ENCODE peak calls at places on chromosomes 1 and 21, in four cellular contexts. N is WTC11, Q is K562, C is HepG2. U is an unnamed sample.

GRCh38 chr21:41294548-41295231 is 21.9 kb upstream of the FAM3B start:
- DNase-seq in Q (no peak), C (no peak), N (no peak), U (no peak)

GRCh38 chr1:29516063-29516820 is 279.9 kb downstream of the PTPRU start:
- DNase-seq in Q (no peak), C (no peak), N (peak), U (no peak)

GRCh38 chr1:17538428-17539130 is 919 bp upstream of the ARHGEF10L start:
- DNase-seq in N (peak), Q (no peak), C (peak), U (no peak)

GRCh38 chr1:10818262-10819197 is 22.1 kb upstream of the CASZ1 start:
- DNase-seq in N (no peak), C (no peak), Q (no peak), U (no peak)

GRCh38 chr1:164673584-164674214 is 114.7 kb downstream of the PBX1 start:
- DNase-seq in N (peak), Q (peak), C (peak), U (no peak)

GRCh38 chr1:84691139-84691783 is 1.0 kb upstream of the SSX2IP start:
- DNase-seq in C (no peak), N (no peak), Q (no peak), U (no peak)

GRCh38 chr21:45300786-45301520 is 13.3 kb upstream of the POFUT2 start:
- DNase-seq in Q (no peak), C (no peak), N (no peak), U (no peak)

GRCh38 chr1:170307426-170307825 is 161.7 kb downstream of the NTMT2 start:
- DNase-seq in Q (no peak), N (no peak), C (no peak), U (no peak)

GRCh38 chr1:213327318-213327667 is 276.3 kb downstream of the RPS6KC1 start:
- DNase-seq in C (no peak), N (no peak), Q (no peak), U (no peak)

GRCh38 chr1:108200627-108201106 is 524 bp upstream of the SLC25A24 start:
- DNase-seq in C (peak), Q (peak), N (no peak), U (no peak)

GRCh38 chr1:91564888-91565700 is 64.4 kb downstream of the CDC7 start:
- DNase-seq in N (no peak), C (no peak), Q (no peak), U (no peak)

GRCh38 chr1:243883551-243883950 is 33.5 kb upstream of the AKT3 start:
- DNase-seq in C (no peak), Q (no peak), N (no peak), U (no peak)

GRCh38 chr1:53485478-53486394 is 26.5 kb downstream of the DMRTB1 start:
- DNase-seq in N (peak), C (peak), Q (peak), U (no peak)

GRCh38 chr1:998051-998821 is 1.7 kb downstream of the HES4 start:
- DNase-seq in N (peak), Q (no peak), C (no peak), U (no peak)

GRCh38 chr1:36174716-36175115 is 18.8 kb downstream of the MAP7D1 start:
- DNase-seq in Q (no peak), N (no peak), C (no peak), U (no peak)

GRCh38 chr1:12565966-12566352 is 52.1 kb downstream of the DHRS3 start:
- DNase-seq in C (no peak), N (no peak), Q (no peak), U (no peak)

GRCh38 chr1:199641531-199641930 is 386.0 kb upstream of the NR5A2 start:
- DNase-seq in N (no peak), C (no peak), Q (no peak), U (no peak)

GRCh38 chr1:110258734-110259133 is 48.6 kb downstream of the KCNC4 start:
- DNase-seq in C (no peak), N (no peak), Q (no peak), U (no peak)

GRCh38 chr1:71307451-71307850 is 226.6 kb upstream of the ZRANB2 start:
- DNase-seq in N (no peak), Q (no peak), C (no peak), U (no peak)

GRCh38 chr1:102578806-102579205 is 529.5 kb downstream of the COL11A1 start:
- DNase-seq in C (no peak), Q (no peak), N (no peak), U (no peak)

GRCh38 chr1:234525156-234525774 is 46.3 kb upstream of the TARBP1 start:
- DNase-seq in C (no peak), N (no peak), Q (no peak), U (no peak)

GRCh38 chr21:40243676-40244075 is 376.4 kb downstream of the PCP4 start:
- DNase-seq in N (no peak), Q (no peak), C (no peak), U (no peak)

GRCh38 chr1:27522148-27522859 is 32.3 kb upstream of the WASF2 start:
- DNase-seq in C (peak), Q (no peak), N (no peak), U (no peak)

GRCh38 chr1:185358957-185359356 is 41.9 kb upstream of the IVNS1ABP start:
- DNase-seq in N (no peak), C (no peak), Q (no peak), U (no peak)

GRCh38 chr21:26909972-26910371 is 56.9 kb downstream of the ADAMTS5 start:
- DNase-seq in C (no peak), N (peak), Q (no peak), U (no peak)

GRCh38 chr1:229855999-229856650 is 210.9 kb upstream of the GALNT2 start:
- DNase-seq in Q (no peak), N (no peak), C (no peak), U (peak)

GRCh38 chr1:30450818-30451233 is 272.6 kb downstream of the MATN1 start:
- DNase-seq in C (no peak), N (no peak), Q (no peak), U (no peak)

GRCh38 chr1:23692308-23692871 is 784 bp downstream of the RPL11 start:
- DNase-seq in C (no peak), N (no peak), Q (no peak), U (no peak)

GRCh38 chr1:16006552-16007485 is 2.8 kb downstream of the SRARP start:
- DNase-seq in Q (peak), C (peak), N (no peak), U (peak)
- TF ChIP-seq CREM in Q (no peak), C (no peak), N (no peak), U (no peak)

GRCh38 chr1:59779949-59780348 is 34.8 kb upstream of the HOOK1 start:
- DNase-seq in Q (peak), C (peak), N (peak), U (no peak)

GRCh38 chr1:59775480-59775879 is 39.3 kb upstream of the HOOK1 start:
- DNase-seq in C (no peak), N (no peak), Q (no peak), U (no peak)

GRCh38 chr1:59771361-59771760 is 43.4 kb upstream of the HOOK1 start:
- DNase-seq in N (no peak), C (no peak), Q (no peak), U (no peak)

DNA sequence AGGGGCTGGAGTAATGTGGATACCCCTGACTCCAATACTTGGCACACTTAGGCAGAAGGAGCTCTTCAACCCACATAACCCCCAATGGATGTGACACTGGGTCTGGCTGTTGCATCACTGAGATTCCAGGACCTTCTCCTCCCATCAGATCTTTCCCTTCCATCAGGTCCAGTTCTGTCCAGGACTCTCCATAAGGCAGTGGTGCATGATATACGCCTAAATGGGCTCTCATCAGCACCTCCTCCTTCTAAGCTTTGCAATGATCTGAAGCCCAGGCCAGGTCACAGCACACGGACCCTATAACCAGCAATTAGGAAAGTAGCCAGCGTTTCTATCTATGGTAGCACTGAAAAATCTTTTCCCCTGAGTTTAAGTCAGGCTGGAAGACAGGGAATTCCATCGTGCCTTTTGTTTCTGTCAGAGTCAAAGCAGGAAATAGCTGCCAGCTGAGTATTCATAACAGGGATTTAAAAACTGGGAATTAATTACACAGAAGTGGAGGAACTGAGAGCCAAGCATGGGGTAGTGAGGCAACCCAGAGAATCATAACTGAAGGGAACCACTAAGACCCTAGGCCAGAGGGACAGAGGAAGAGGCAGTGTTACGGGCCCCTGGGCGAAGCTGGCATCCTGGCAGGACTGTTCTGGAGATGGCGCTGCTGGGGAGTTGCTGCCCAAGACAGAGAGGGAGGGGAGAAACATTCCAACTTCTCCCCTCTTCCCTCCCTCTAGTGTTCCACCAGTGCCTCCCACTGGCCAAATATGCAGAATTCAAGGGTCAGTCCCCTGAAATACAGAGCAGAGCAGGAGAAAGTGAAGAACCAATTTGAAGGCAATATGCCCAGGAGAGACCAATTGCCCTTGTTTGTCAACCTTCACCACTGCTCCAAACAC is 37.5 kb upstream of the HOOK1 start:
- DNase-seq in Q (no peak), N (peak), C (no peak), U (no peak)
- TF ChIP-seq CREM in Q (no peak), N (no peak), C (no peak), U (no peak)

GRCh38 chr1:117812868-117813511 is 116.4 kb downstream of the GDAP2 start:
- DNase-seq in Q (no peak), N (no peak), C (peak), U (no peak)

GRCh38 chr1:117815105-117815812 is 114.2 kb downstream of the GDAP2 start:
- DNase-seq in N (no peak), Q (no peak), C (no peak), U (no peak)

GRCh38 chr1:117810553-117810952 is 118.9 kb downstream of the GDAP2 start:
- DNase-seq in N (no peak), Q (peak), C (no peak), U (no peak)

GRCh38 chr1:117809764-117810163 is 119.7 kb downstream of the GDAP2 start:
- DNase-seq in C (no peak), Q (no peak), N (no peak), U (no peak)
- TF ChIP-seq CREM in C (no peak), Q (no peak), N (no peak), U (no peak)

DNA sequence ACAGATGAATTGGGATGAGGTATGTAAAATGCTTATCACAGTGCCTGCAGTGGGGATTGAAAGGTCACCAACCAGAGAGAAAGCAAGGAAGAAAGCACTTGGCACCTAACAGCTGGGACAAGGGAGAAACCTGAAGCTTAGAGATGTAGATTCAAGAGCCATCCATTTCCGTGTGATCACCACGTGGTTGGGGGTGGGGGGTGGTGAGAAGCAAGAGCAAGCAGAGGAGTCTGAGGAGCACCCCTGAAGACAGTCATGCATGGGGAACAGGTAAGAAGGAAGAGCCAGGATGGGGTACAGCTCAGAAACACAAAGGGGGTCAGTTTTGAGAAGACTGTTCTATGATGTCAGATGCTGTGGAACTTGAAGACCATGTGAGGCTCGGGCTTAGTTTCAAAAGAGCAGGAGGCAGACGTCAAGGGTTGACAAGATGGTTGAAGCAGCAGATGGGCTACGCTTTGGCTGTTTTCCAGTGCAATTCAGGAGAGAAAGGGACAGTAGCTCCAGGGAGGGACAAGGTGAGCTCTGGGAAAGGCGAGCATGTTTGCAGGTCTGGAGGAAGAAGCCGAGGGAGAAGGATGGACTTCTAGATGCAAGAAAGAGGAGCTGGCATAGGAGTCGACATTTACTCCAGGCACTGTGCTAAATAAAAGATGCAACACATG is 17.4 kb downstream of the KANK4 start:
- DNase-seq in N (no peak), C (no peak), Q (no peak), U (no peak)
- TF ChIP-seq CREM in N (no peak), C (no peak), Q (no peak), U (no peak)

DNA sequence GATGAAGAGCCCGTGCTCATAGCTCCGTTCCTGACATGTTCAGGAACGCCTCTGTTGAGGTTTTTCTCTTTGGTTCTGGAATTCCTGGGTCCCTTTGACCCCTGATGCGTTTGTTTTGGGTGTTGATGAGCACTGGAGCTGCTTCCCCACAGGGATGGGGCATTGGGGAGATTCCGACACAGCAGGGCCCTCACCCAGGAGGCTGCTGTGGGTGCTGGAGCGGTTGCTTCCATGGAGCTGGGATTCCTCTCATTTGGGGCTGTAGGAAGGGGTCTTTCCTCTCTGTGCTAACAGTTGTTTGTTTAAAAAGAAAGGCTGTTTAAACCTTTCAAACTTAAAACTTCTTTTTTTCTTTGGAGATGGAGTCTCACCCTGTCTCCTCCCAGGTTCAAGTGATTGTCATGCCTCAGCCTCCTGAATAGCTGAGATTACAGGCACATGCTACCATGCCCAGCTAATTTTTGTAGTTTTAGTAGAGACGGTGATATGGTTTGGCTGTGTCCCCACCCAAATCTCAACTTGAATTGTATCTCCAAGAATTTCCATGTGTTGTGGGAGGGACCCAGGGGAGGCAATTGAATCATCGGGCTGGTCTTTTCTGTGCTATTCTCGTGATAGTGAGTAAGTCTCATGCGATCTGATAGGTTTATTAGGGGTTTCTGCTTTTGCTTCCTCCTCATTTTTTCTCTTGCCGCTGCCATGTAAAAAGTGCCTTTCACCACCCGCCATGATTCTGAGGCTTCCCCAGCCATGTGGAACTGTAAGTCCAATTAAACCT is 48.9 kb downstream of the SKI start:
- DNase-seq in N (no peak), C (no peak), Q (no peak), U (no peak)
- TF ChIP-seq CREM in N (no peak), C (no peak), Q (no peak), U (no peak)

GRCh38 chr1:8858888-8859706 is 19.4 kb downstream of the ENO1 start:
- DNase-seq in C (peak), N (peak), Q (peak), U (no peak)
- TF ChIP-seq CREM in C (no peak), N (no peak), Q (no peak), U (no peak)